ENCODE peak calls at places on chromosomes 12 and 14, in eight cellular contexts. I, Y, Z, N, S, B, M and W are unnamed samples.

GRCh38 chr14:91400696-91401095 is 16.9 kb downstream of the CCDC88C start:
- DNase-seq in I (no peak), Y (no peak), Z (no peak), N (no peak), S (no peak), B (no peak), M (no peak), W (no peak)

GRCh38 chr12:14716848-14717444 is 20.5 kb upstream of the GUCY2C start:
- DNase-seq in I (no peak), Y (no peak), Z (peak; percentile 2), N (peak; percentile 22), S (peak; percentile 45), B (no peak), M (peak; percentile 63), W (no peak)

GRCh38 chr12:27667540-27667939 is 28.7 kb upstream of the REP15 start:
- DNase-seq in I (no peak), Y (no peak), Z (peak; percentile 77), N (no peak), S (peak; percentile 76), B (no peak), M (no peak), W (no peak)

GRCh38 chr12:6341439-6342139 is at the start of gene TNFRSF1A:
- DNase-seq in I (no peak), Y (no peak), Z (peak; percentile 54), N (peak; percentile 84), S (peak; percentile 83), B (no peak), M (peak; percentile 59), W (no peak)

GRCh38 chr12:106329231-106329985 is 26.9 kb downstream of the TCP11L2 start:
- DNase-seq in I (no peak), Y (no peak), Z (no peak), N (no peak), S (peak; percentile 35), B (no peak), M (no peak), W (no peak)

GRCh38 chr12:117067638-117068037 is 31.6 kb downstream of the TESC start:
- DNase-seq in I (no peak), Y (no peak), Z (no peak), N (no peak), S (no peak), B (no peak), M (no peak), W (no peak)

GRCh38 chr12:48744251-48745008 is 27.9 kb upstream of the CCNT1 start:
- DNase-seq in I (no peak), Y (no peak), Z (no peak), N (no peak), S (no peak), B (peak; percentile 27), M (no peak), W (no peak)

GRCh38 chr14:104749111-104749649 is 3.8 kb upstream of the SIVA1 start:
- DNase-seq in I (no peak), Y (peak; percentile 67), Z (peak; percentile 39), N (no peak), S (peak; percentile 77), B (no peak), M (no peak), W (no peak)

GRCh38 chr12:9751204-9752144 is 9.2 kb downstream of the CD69 start:
- DNase-seq in I (no peak), Y (no peak), Z (no peak), N (peak; percentile 36), S (peak; percentile 16), B (no peak), M (peak; percentile 34), W (no peak)

GRCh38 chr12:32418903-32419519 is 19.7 kb downstream of the FGD4 start:
- DNase-seq in I (no peak), Y (no peak), Z (no peak), N (no peak), S (no peak), B (no peak), M (no peak), W (no peak)

GRCh38 chr14:103594265-103594664 is 31.5 kb downstream of the COA8 start:
- DNase-seq in I (peak; percentile 38), Y (peak; percentile 51), Z (peak; percentile 38), N (no peak), S (peak; percentile 63), B (peak; percentile 27), M (no peak), W (no peak)

GRCh38 chr14:62189698-62190097 is 427.5 kb downstream of the SNAPC1 start:
- DNase-seq in I (no peak), Y (no peak), Z (peak; percentile 20), N (no peak), S (peak; percentile 29), B (no peak), M (no peak), W (no peak)

GRCh38 chr12:54975272-54975671 is 9.3 kb downstream of the TESPA1 start:
- DNase-seq in I (no peak), Y (no peak), Z (no peak), N (no peak), S (no peak), B (no peak), M (no peak), W (no peak)

GRCh38 chr12:48960834-48961233 is 3.5 kb upstream of the ARF3 start:
- DNase-seq in I (no peak), Y (no peak), Z (no peak), N (no peak), S (no peak), B (no peak), M (no peak), W (no peak)

GRCh38 chr12:91577586-91578539 is 395.2 kb upstream of the DCN start:
- DNase-seq in I (no peak), Y (no peak), Z (no peak), N (peak; percentile 40), S (peak; percentile 46), B (no peak), M (no peak), W (no peak)